ENCODE peak calls at places on chromosomes 11 and 22, in four cellular contexts. One of them, this sample, is unnamed.

GRCh38 chr22:44151661-44152060 is 29.1 kb upstream of the PARVG start:
- DNase-seq in PC-3: peak; percentile 29
- DNase-seq in H9: no peak
- DNase-seq in CD4-positive, CD25-positive, alpha-beta regulatory T cell: no peak
- DNase-seq in this sample: no peak

GRCh38 chr11:76889414-76889975 is 28.8 kb downstream of the ACER3 start:
- DNase-seq in PC-3: no peak
- DNase-seq in H9: no peak
- DNase-seq in CD4-positive, CD25-positive, alpha-beta regulatory T cell: no peak
- DNase-seq in this sample: peak; percentile 67

GRCh38 chr22:27883656-27884350 is 35.3 kb downstream of the PITPNB start:
- DNase-seq in PC-3: no peak
- DNase-seq in H9: no peak
- DNase-seq in CD4-positive, CD25-positive, alpha-beta regulatory T cell: no peak
- DNase-seq in this sample: no peak

GRCh38 chr11:115530752-115531151 is 26.5 kb upstream of the CADM1 start:
- DNase-seq in CD4-positive, CD25-positive, alpha-beta regulatory T cell: no peak
- DNase-seq in H9: peak; percentile 81
- DNase-seq in PC-3: no peak
- DNase-seq in this sample: peak; percentile 25

GRCh38 chr11:113387605-113388211 is at the start of gene ANKK1:
- DNase-seq in PC-3: no peak
- DNase-seq in CD4-positive, CD25-positive, alpha-beta regulatory T cell: no peak
- DNase-seq in H9: peak; percentile 87
- DNase-seq in this sample: peak; percentile 25

GRCh38 chr11:108286369-108286768 is 63.5 kb downstream of the ATM start:
- DNase-seq in H9: no peak
- DNase-seq in CD4-positive, CD25-positive, alpha-beta regulatory T cell: peak; percentile 9
- DNase-seq in PC-3: no peak
- DNase-seq in this sample: no peak

GRCh38 chr11:41457216-41458014 is 2.0 kb downstream of the LRRC4C start:
- DNase-seq in H9: no peak
- DNase-seq in CD4-positive, CD25-positive, alpha-beta regulatory T cell: no peak
- DNase-seq in PC-3: peak; percentile 6
- DNase-seq in this sample: no peak

GRCh38 chr11:72113170-72113808 is 794 bp upstream of the ANAPC15 start:
- DNase-seq in PC-3: no peak
- DNase-seq in H9: no peak
- DNase-seq in CD4-positive, CD25-positive, alpha-beta regulatory T cell: no peak
- DNase-seq in this sample: no peak

GRCh38 chr11:45449036-45449601 is 163.0 kb upstream of the SYT13 start:
- DNase-seq in CD4-positive, CD25-positive, alpha-beta regulatory T cell: no peak
- DNase-seq in H9: no peak
- DNase-seq in PC-3: no peak
- DNase-seq in this sample: no peak

GRCh38 chr11:71991494-71991893 is 7.2 kb upstream of the IL18BP start:
- DNase-seq in H9: no peak
- DNase-seq in PC-3: no peak
- DNase-seq in CD4-positive, CD25-positive, alpha-beta regulatory T cell: no peak
- DNase-seq in this sample: no peak

GRCh38 chr11:37926772-37927171 is 1328.7 kb upstream of the RAG2 start:
- DNase-seq in CD4-positive, CD25-positive, alpha-beta regulatory T cell: no peak
- DNase-seq in PC-3: peak; percentile 27
- DNase-seq in H9: no peak
- DNase-seq in this sample: no peak

GRCh38 chr11:13698147-13698546 is 29.7 kb downstream of the FAR1 start:
- DNase-seq in PC-3: no peak
- DNase-seq in CD4-positive, CD25-positive, alpha-beta regulatory T cell: no peak
- DNase-seq in H9: no peak
- DNase-seq in this sample: peak; percentile 27

GRCh38 chr11:120205596-120206161 is 5.2 kb upstream of the OAF start:
- DNase-seq in PC-3: peak; percentile 64
- DNase-seq in CD4-positive, CD25-positive, alpha-beta regulatory T cell: no peak
- DNase-seq in H9: no peak
- DNase-seq in this sample: no peak

GRCh38 chr22:43826142-43827093 is 14.3 kb upstream of the EFCAB6 start:
- DNase-seq in CD4-positive, CD25-positive, alpha-beta regulatory T cell: no peak
- DNase-seq in PC-3: peak; percentile 62
- DNase-seq in H9: peak; percentile 21
- DNase-seq in this sample: no peak

GRCh38 chr11:47467372-47467771 is 18.4 kb upstream of the RAPSN start:
- DNase-seq in CD4-positive, CD25-positive, alpha-beta regulatory T cell: no peak
- DNase-seq in PC-3: no peak
- DNase-seq in H9: no peak
- DNase-seq in this sample: peak; percentile 48

GRCh38 chr11:65743928-65744698 is 23.5 kb upstream of the RNASEH2C start:
- DNase-seq in PC-3: peak; percentile 70
- DNase-seq in H9: peak; percentile 82
- DNase-seq in CD4-positive, CD25-positive, alpha-beta regulatory T cell: peak; percentile 20
- DNase-seq in this sample: peak; percentile 63

GRCh38 chr11:111148116-111148515 is 97.4 kb upstream of the POU2AF2 start:
- DNase-seq in CD4-positive, CD25-positive, alpha-beta regulatory T cell: no peak
- DNase-seq in PC-3: no peak
- DNase-seq in H9: no peak
- DNase-seq in this sample: no peak

GRCh38 chr11:15622231-15622890 is 507.6 kb downstream of the INSC start:
- DNase-seq in PC-3: no peak
- DNase-seq in CD4-positive, CD25-positive, alpha-beta regulatory T cell: no peak
- DNase-seq in H9: peak; percentile 39
- DNase-seq in this sample: no peak

GRCh38 chr11:48005878-48006277 is 25.5 kb downstream of the PTPRJ start:
- DNase-seq in CD4-positive, CD25-positive, alpha-beta regulatory T cell: no peak
- DNase-seq in H9: no peak
- DNase-seq in PC-3: no peak
- DNase-seq in this sample: no peak

GRCh38 chr11:91686700-91687099 is 537.9 kb upstream of the FAT3 start:
- DNase-seq in H9: no peak
- DNase-seq in CD4-positive, CD25-positive, alpha-beta regulatory T cell: no peak
- DNase-seq in PC-3: peak; percentile 28
- DNase-seq in this sample: no peak

GRCh38 chr11:113345978-113346377 is 31.6 kb downstream of the TTC12 start:
- DNase-seq in CD4-positive, CD25-positive, alpha-beta regulatory T cell: no peak
- DNase-seq in H9: no peak
- DNase-seq in PC-3: no peak
- DNase-seq in this sample: no peak

GRCh38 chr11:16809901-16810668 is 71.6 kb downstream of the C11orf58 start:
- DNase-seq in H9: no peak
- DNase-seq in PC-3: peak; percentile 82
- DNase-seq in CD4-positive, CD25-positive, alpha-beta regulatory T cell: no peak
- DNase-seq in this sample: no peak

GRCh38 chr11:13076961-13077360 is 67.8 kb downstream of the RASSF10 start:
- DNase-seq in PC-3: peak; percentile 60
- DNase-seq in CD4-positive, CD25-positive, alpha-beta regulatory T cell: no peak
- DNase-seq in H9: no peak
- DNase-seq in this sample: no peak

GRCh38 chr22:19337137-19337536 is 45.6 kb upstream of the CLTCL1 start:
- DNase-seq in H9: no peak
- DNase-seq in PC-3: no peak
- DNase-seq in CD4-positive, CD25-positive, alpha-beta regulatory T cell: no peak
- DNase-seq in this sample: no peak

GRCh38 chr11:102014756-102015155 is 32.5 kb upstream of the CFAP300 start:
- DNase-seq in CD4-positive, CD25-positive, alpha-beta regulatory T cell: no peak
- DNase-seq in PC-3: no peak
- DNase-seq in H9: no peak
- DNase-seq in this sample: no peak

GRCh38 chr11:17543041-17543440 is 1.2 kb downstream of the USH1C start:
- DNase-seq in CD4-positive, CD25-positive, alpha-beta regulatory T cell: no peak
- DNase-seq in H9: no peak
- DNase-seq in PC-3: no peak
- DNase-seq in this sample: peak; percentile 75

GRCh38 chr11:61277973-61278565 is 17.0 kb downstream of the VWCE start:
- DNase-seq in CD4-positive, CD25-positive, alpha-beta regulatory T cell: no peak
- DNase-seq in H9: no peak
- DNase-seq in PC-3: no peak
- DNase-seq in this sample: no peak

GRCh38 chr11:12862761-12863469 is 146.2 kb upstream of the RASSF10 start:
- DNase-seq in PC-3: no peak
- DNase-seq in H9: peak; percentile 87
- DNase-seq in CD4-positive, CD25-positive, alpha-beta regulatory T cell: no peak
- DNase-seq in this sample: no peak

GRCh38 chr22:26846645-26847044 is 189.3 kb downstream of the MIAT start:
- DNase-seq in CD4-positive, CD25-positive, alpha-beta regulatory T cell: no peak
- DNase-seq in PC-3: no peak
- DNase-seq in H9: no peak
- DNase-seq in this sample: no peak

GRCh38 chr22:33325232-33326004 is 267.2 kb upstream of the SYN3 start:
- DNase-seq in PC-3: no peak
- DNase-seq in CD4-positive, CD25-positive, alpha-beta regulatory T cell: peak; percentile 17
- DNase-seq in H9: no peak
- DNase-seq in this sample: no peak

GRCh38 chr11:103609117-103610066 is 427.0 kb upstream of the DDI1 start:
- DNase-seq in H9: peak; percentile 48
- DNase-seq in PC-3: peak; percentile 97
- DNase-seq in CD4-positive, CD25-positive, alpha-beta regulatory T cell: no peak
- DNase-seq in this sample: no peak

GRCh38 chr11:58606930-58607714 is 15.3 kb upstream of the CNTF start:
- DNase-seq in PC-3: no peak
- DNase-seq in H9: no peak
- DNase-seq in CD4-positive, CD25-positive, alpha-beta regulatory T cell: no peak
- DNase-seq in this sample: peak; percentile 25

GRCh38 chr22:42379961-42380537 is 52.2 kb downstream of the NFAM1 start:
- DNase-seq in PC-3: no peak
- DNase-seq in CD4-positive, CD25-positive, alpha-beta regulatory T cell: no peak
- DNase-seq in H9: no peak
- DNase-seq in this sample: peak; percentile 14

GRCh38 chr11:71502026-71502425 is 25.0 kb upstream of the KRTAP5-7 start:
- DNase-seq in PC-3: no peak
- DNase-seq in H9: no peak
- DNase-seq in CD4-positive, CD25-positive, alpha-beta regulatory T cell: no peak
- DNase-seq in this sample: no peak

GRCh38 chr11:71451596-71452353 is 1.2 kb upstream of the NADSYN1 start:
- DNase-seq in H9: peak; percentile 86
- DNase-seq in CD4-positive, CD25-positive, alpha-beta regulatory T cell: peak; percentile 18
- DNase-seq in PC-3: peak; percentile 44
- DNase-seq in this sample: peak; percentile 44

GRCh38 chr11:76153609-76153949 is 52.7 kb downstream of the WNT11 start:
- DNase-seq in H9: no peak
- DNase-seq in PC-3: peak; percentile 88
- DNase-seq in CD4-positive, CD25-positive, alpha-beta regulatory T cell: no peak
- DNase-seq in this sample: no peak

GRCh38 chr11:118434553-118435232 is 1.6 kb upstream of the KMT2A start:
- DNase-seq in H9: peak; percentile 74
- DNase-seq in PC-3: peak; percentile 49
- DNase-seq in CD4-positive, CD25-positive, alpha-beta regulatory T cell: no peak
- DNase-seq in this sample: no peak

GRCh38 chr22:35541254-35541748 is 670 bp downstream of the RASD2 start:
- DNase-seq in CD4-positive, CD25-positive, alpha-beta regulatory T cell: no peak
- DNase-seq in H9: no peak
- DNase-seq in PC-3: peak; percentile 18
- DNase-seq in this sample: peak; percentile 20
- H3K4me1 ChIP-seq in CD4-positive, CD25-positive, alpha-beta regulatory T cell: peaks cover 18% of the 10 kb centered on the region
- H3K4me1 ChIP-seq in H9: no peaks in the 10 kb centered on the region
- H3K4me1 ChIP-seq in PC-3: no peaks in the 10 kb centered on the region
- H3K4me1 ChIP-seq in this sample: no peaks in the 10 kb centered on the region

GRCh38 chr22:30804626-30805025 is 110.0 kb downstream of the OSBP2 start:
- DNase-seq in CD4-positive, CD25-positive, alpha-beta regulatory T cell: no peak
- DNase-seq in H9: no peak
- DNase-seq in PC-3: peak; percentile 22
- DNase-seq in this sample: no peak
- H3K27ac ChIP-seq in CD4-positive, CD25-positive, alpha-beta regulatory T cell: no peak overlapping the region
- H3K27ac ChIP-seq in H9: no peak overlapping the region
- H3K27ac ChIP-seq in PC-3: peak overlapping the region; percentile 96
- H3K27ac ChIP-seq in this sample: no peak overlapping the region

GRCh38 chr22:23895599-23896144 is 1.5 kb downstream of the MIF start:
- DNase-seq in H9: no peak
- DNase-seq in CD4-positive, CD25-positive, alpha-beta regulatory T cell: no peak
- DNase-seq in PC-3: no peak
- DNase-seq in this sample: no peak

GRCh38 chr22:23896523-23897186 is 2.5 kb downstream of the MIF start:
- DNase-seq in PC-3: no peak
- DNase-seq in CD4-positive, CD25-positive, alpha-beta regulatory T cell: no peak
- DNase-seq in H9: no peak
- DNase-seq in this sample: no peak

GRCh38 chr22:23897320-23897719 is 3.1 kb downstream of the MIF start:
- DNase-seq in PC-3: no peak
- DNase-seq in H9: no peak
- DNase-seq in CD4-positive, CD25-positive, alpha-beta regulatory T cell: no peak
- DNase-seq in this sample: no peak

GRCh38 chr22:23894710-23895598 is 771 bp downstream of the MIF start:
- DNase-seq in CD4-positive, CD25-positive, alpha-beta regulatory T cell: peak; percentile 84
- DNase-seq in H9: peak; percentile 82
- DNase-seq in PC-3: peak; percentile 79
- DNase-seq in this sample: peak; percentile 82

DNA sequence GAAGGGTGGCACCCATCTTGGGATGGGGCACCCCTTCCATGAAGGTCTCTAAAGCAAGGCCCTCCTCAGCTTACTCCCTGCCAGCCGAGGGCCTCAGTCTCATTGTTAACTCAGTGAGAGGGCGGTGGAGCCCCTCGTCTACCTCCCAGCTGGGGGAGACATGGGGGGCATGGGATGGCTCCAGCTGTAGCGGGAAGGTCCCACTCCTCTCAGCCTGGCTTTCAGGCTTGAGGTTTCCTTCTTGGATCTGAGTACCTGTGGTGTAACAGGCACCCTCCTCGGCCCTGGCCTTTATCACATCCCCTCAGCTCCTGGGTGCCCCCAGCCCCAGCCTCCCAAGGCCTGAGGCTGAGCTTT is 2.0 kb downstream of the MIF start:
- DNase-seq in CD4-positive, CD25-positive, alpha-beta regulatory T cell: no peak
- DNase-seq in H9: no peak
- DNase-seq in PC-3: no peak
- DNase-seq in this sample: no peak
- H3K4me1 ChIP-seq in CD4-positive, CD25-positive, alpha-beta regulatory T cell: peaks cover 24% of the 10 kb centered on the region
- H3K4me1 ChIP-seq in H9: peaks cover 3% of the 10 kb centered on the region
- H3K4me1 ChIP-seq in PC-3: peaks cover 17% of the 10 kb centered on the region
- H3K4me1 ChIP-seq in this sample: peaks cover 3% of the 10 kb centered on the region

GRCh38 chr11:27087425-27087824 is 46.8 kb downstream of the BBOX1 start:
- DNase-seq in CD4-positive, CD25-positive, alpha-beta regulatory T cell: no peak
- DNase-seq in H9: no peak
- DNase-seq in PC-3: no peak
- DNase-seq in this sample: no peak

GRCh38 chr11:27084407-27084985 is 43.9 kb downstream of the BBOX1 start:
- DNase-seq in PC-3: no peak
- DNase-seq in CD4-positive, CD25-positive, alpha-beta regulatory T cell: no peak
- DNase-seq in H9: no peak
- DNase-seq in this sample: no peak

GRCh38 chr11:27083782-27084181 is 43.2 kb downstream of the BBOX1 start:
- DNase-seq in CD4-positive, CD25-positive, alpha-beta regulatory T cell: no peak
- DNase-seq in H9: no peak
- DNase-seq in PC-3: no peak
- DNase-seq in this sample: no peak

GRCh38 chr11:27085115-27085514 is 44.5 kb downstream of the BBOX1 start:
- DNase-seq in PC-3: no peak
- DNase-seq in CD4-positive, CD25-positive, alpha-beta regulatory T cell: no peak
- DNase-seq in H9: no peak
- DNase-seq in this sample: no peak

DNA sequence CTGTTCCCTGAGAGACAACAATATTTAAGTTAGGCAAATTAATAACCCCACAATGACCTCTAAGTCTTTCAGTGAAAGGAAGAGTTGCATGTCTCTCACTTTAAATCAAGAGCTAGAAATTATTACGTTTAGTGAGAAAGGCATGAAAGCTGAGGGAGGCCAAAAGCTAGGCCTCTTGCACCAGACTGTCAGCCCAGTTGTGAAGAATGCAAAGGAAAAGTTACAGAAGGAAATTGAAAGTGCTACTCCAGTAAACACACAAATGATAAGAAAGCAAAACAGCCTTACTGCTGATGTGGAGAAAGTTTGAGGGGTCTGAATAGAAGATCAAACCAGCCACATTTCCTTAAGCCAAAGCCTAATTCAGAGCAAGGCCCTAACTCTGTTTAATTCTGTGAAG is 45.0 kb downstream of the BBOX1 start:
- DNase-seq in PC-3: no peak
- DNase-seq in CD4-positive, CD25-positive, alpha-beta regulatory T cell: no peak
- DNase-seq in H9: no peak
- DNase-seq in this sample: no peak
- H3K27ac ChIP-seq in PC-3: no peak overlapping the region
- H3K27ac ChIP-seq in CD4-positive, CD25-positive, alpha-beta regulatory T cell: no peak overlapping the region
- H3K27ac ChIP-seq in H9: no peak overlapping the region
- H3K27ac ChIP-seq in this sample: no peak overlapping the region